ENCODE peak calls at places on chromosomes 11 and 22, in eight cellular contexts. One of them, this sample, is unnamed.

GRCh38 chr11:74636633-74637184 is 44.3 kb downstream of the POLD3 start:
- DNase-seq in GM23338: no peak
- DNase-seq in astrocyte: peak
- DNase-seq in mammary epithelial cell: peak
- DNase-seq in fibroblast of lung: peak
- DNase-seq in neural progenitor cell: no peak
- DNase-seq in hepatocyte: no peak
- DNase-seq in K562: no peak
- DNase-seq in this sample: peak

GRCh38 chr11:62542750-62543567 is 3.6 kb downstream of the AHNAK start:
- DNase-seq in GM23338: peak
- DNase-seq in astrocyte: peak
- DNase-seq in mammary epithelial cell: peak
- DNase-seq in fibroblast of lung: peak
- DNase-seq in neural progenitor cell: peak
- DNase-seq in hepatocyte: peak
- DNase-seq in K562: peak
- DNase-seq in this sample: peak

GRCh38 chr11:130979386-130979972 is 63.2 kb upstream of the SNX19 start:
- DNase-seq in GM23338: peak
- DNase-seq in astrocyte: peak
- DNase-seq in mammary epithelial cell: peak
- DNase-seq in fibroblast of lung: peak
- DNase-seq in neural progenitor cell: peak
- DNase-seq in hepatocyte: peak
- DNase-seq in K562: no peak
- DNase-seq in this sample: peak

GRCh38 chr22:41596776-41597634 is 7.4 kb upstream of the PMM1 start:
- DNase-seq in GM23338: peak
- DNase-seq in astrocyte: no peak
- DNase-seq in mammary epithelial cell: peak
- DNase-seq in fibroblast of lung: peak
- DNase-seq in neural progenitor cell: peak
- DNase-seq in hepatocyte: peak
- DNase-seq in K562: peak
- DNase-seq in this sample: peak

GRCh38 chr11:134331565-134332188 is at the start of gene GLB1L2:
- DNase-seq in GM23338: peak
- DNase-seq in astrocyte: no peak
- DNase-seq in mammary epithelial cell: peak
- DNase-seq in fibroblast of lung: peak
- DNase-seq in neural progenitor cell: peak
- DNase-seq in hepatocyte: peak
- DNase-seq in K562: peak
- DNase-seq in this sample: peak

GRCh38 chr11:32333335-32333991 is 101.9 kb downstream of the WT1 start:
- DNase-seq in GM23338: peak
- DNase-seq in astrocyte: peak
- DNase-seq in mammary epithelial cell: peak
- DNase-seq in fibroblast of lung: peak
- DNase-seq in neural progenitor cell: peak
- DNase-seq in hepatocyte: peak
- DNase-seq in K562: no peak
- DNase-seq in this sample: peak

GRCh38 chr11:75260396-75260795 is 19.8 kb downstream of the TPBGL start:
- DNase-seq in GM23338: no peak
- DNase-seq in astrocyte: no peak
- DNase-seq in mammary epithelial cell: no peak
- DNase-seq in fibroblast of lung: no peak
- DNase-seq in neural progenitor cell: no peak
- DNase-seq in hepatocyte: no peak
- DNase-seq in K562: no peak
- DNase-seq in this sample: no peak

GRCh38 chr11:30579348-30579747 is 6.8 kb downstream of the MPPED2 start:
- DNase-seq in GM23338: no peak
- DNase-seq in astrocyte: no peak
- DNase-seq in mammary epithelial cell: no peak
- DNase-seq in fibroblast of lung: no peak
- DNase-seq in neural progenitor cell: peak
- DNase-seq in hepatocyte: no peak
- DNase-seq in K562: no peak
- DNase-seq in this sample: no peak

GRCh38 chr11:83819936-83820549 is 533.9 kb upstream of the CCDC90B start:
- DNase-seq in GM23338: peak
- DNase-seq in astrocyte: peak
- DNase-seq in mammary epithelial cell: peak
- DNase-seq in fibroblast of lung: peak
- DNase-seq in neural progenitor cell: peak
- DNase-seq in hepatocyte: peak
- DNase-seq in K562: peak
- DNase-seq in this sample: peak

GRCh38 chr11:88398372-88399140 is 61.0 kb upstream of the CTSC start:
- DNase-seq in GM23338: no peak
- DNase-seq in astrocyte: peak
- DNase-seq in mammary epithelial cell: peak
- DNase-seq in fibroblast of lung: peak
- DNase-seq in neural progenitor cell: no peak
- DNase-seq in hepatocyte: no peak
- DNase-seq in K562: no peak
- DNase-seq in this sample: no peak

GRCh38 chr22:41862160-41862529 is 29.2 kb downstream of the SREBF2 start:
- DNase-seq in GM23338: no peak
- DNase-seq in astrocyte: peak
- DNase-seq in mammary epithelial cell: peak
- DNase-seq in fibroblast of lung: peak
- DNase-seq in neural progenitor cell: no peak
- DNase-seq in hepatocyte: peak
- DNase-seq in K562: no peak
- DNase-seq in this sample: no peak

GRCh38 chr11:93005239-93005638 is 35.8 kb downstream of the MTNR1B start:
- DNase-seq in GM23338: no peak
- DNase-seq in astrocyte: peak
- DNase-seq in mammary epithelial cell: peak
- DNase-seq in fibroblast of lung: peak
- DNase-seq in neural progenitor cell: no peak
- DNase-seq in hepatocyte: no peak
- DNase-seq in K562: no peak
- DNase-seq in this sample: no peak

GRCh38 chr11:58928082-58928574 is 11.2 kb upstream of the GLYATL1 start:
- DNase-seq in GM23338: peak
- DNase-seq in astrocyte: peak
- DNase-seq in mammary epithelial cell: no peak
- DNase-seq in fibroblast of lung: peak
- DNase-seq in neural progenitor cell: peak
- DNase-seq in hepatocyte: peak
- DNase-seq in K562: no peak
- DNase-seq in this sample: no peak

GRCh38 chr11:496834-497564 is 10.0 kb downstream of the RNH1 start:
- DNase-seq in GM23338: peak
- DNase-seq in astrocyte: no peak
- DNase-seq in mammary epithelial cell: no peak
- DNase-seq in fibroblast of lung: no peak
- DNase-seq in neural progenitor cell: no peak
- DNase-seq in hepatocyte: no peak
- DNase-seq in K562: no peak
- DNase-seq in this sample: no peak

GRCh38 chr11:132072880-132073213 is 702.4 kb downstream of the NTM start:
- DNase-seq in GM23338: no peak
- DNase-seq in astrocyte: peak
- DNase-seq in mammary epithelial cell: no peak
- DNase-seq in fibroblast of lung: peak
- DNase-seq in neural progenitor cell: no peak
- DNase-seq in hepatocyte: no peak
- DNase-seq in K562: no peak
- DNase-seq in this sample: no peak

GRCh38 chr22:36197065-36197440 is 4.6 kb downstream of the APOL4 start:
- DNase-seq in GM23338: peak
- DNase-seq in astrocyte: peak
- DNase-seq in mammary epithelial cell: no peak
- DNase-seq in fibroblast of lung: peak
- DNase-seq in neural progenitor cell: peak
- DNase-seq in hepatocyte: peak
- DNase-seq in K562: peak
- DNase-seq in this sample: peak

GRCh38 chr11:35330156-35330889 is 89.0 kb downstream of the SLC1A2 start:
- DNase-seq in GM23338: peak
- DNase-seq in astrocyte: no peak
- DNase-seq in mammary epithelial cell: no peak
- DNase-seq in fibroblast of lung: no peak
- DNase-seq in neural progenitor cell: no peak
- DNase-seq in hepatocyte: no peak
- DNase-seq in K562: no peak
- DNase-seq in this sample: no peak

GRCh38 chr11:13596601-13597000 is 71.9 kb upstream of the FAR1 start:
- DNase-seq in GM23338: no peak
- DNase-seq in astrocyte: no peak
- DNase-seq in mammary epithelial cell: no peak
- DNase-seq in fibroblast of lung: no peak
- DNase-seq in neural progenitor cell: no peak
- DNase-seq in hepatocyte: no peak
- DNase-seq in K562: no peak
- DNase-seq in this sample: no peak

GRCh38 chr11:66317766-66318575 is 1.1 kb upstream of the CD248 start:
- DNase-seq in GM23338: peak
- DNase-seq in astrocyte: no peak
- DNase-seq in mammary epithelial cell: peak
- DNase-seq in fibroblast of lung: peak
- DNase-seq in neural progenitor cell: peak
- DNase-seq in hepatocyte: peak
- DNase-seq in K562: no peak
- DNase-seq in this sample: peak

GRCh38 chr11:123083623-123084029 is 21.7 kb upstream of the HSPA8 start:
- DNase-seq in GM23338: no peak
- DNase-seq in astrocyte: peak
- DNase-seq in mammary epithelial cell: peak
- DNase-seq in fibroblast of lung: peak
- DNase-seq in neural progenitor cell: no peak
- DNase-seq in hepatocyte: peak
- DNase-seq in K562: peak
- DNase-seq in this sample: peak

GRCh38 chr11:37525336-37525735 is 927.3 kb upstream of the RAG2 start:
- DNase-seq in GM23338: no peak
- DNase-seq in astrocyte: no peak
- DNase-seq in mammary epithelial cell: no peak
- DNase-seq in fibroblast of lung: no peak
- DNase-seq in neural progenitor cell: no peak
- DNase-seq in hepatocyte: no peak
- DNase-seq in K562: no peak
- DNase-seq in this sample: peak

GRCh38 chr11:79304599-79305212 is 136.1 kb downstream of the TENM4 start:
- DNase-seq in GM23338: no peak
- DNase-seq in astrocyte: no peak
- DNase-seq in mammary epithelial cell: no peak
- DNase-seq in fibroblast of lung: no peak
- DNase-seq in neural progenitor cell: no peak
- DNase-seq in hepatocyte: no peak
- DNase-seq in K562: no peak
- DNase-seq in this sample: no peak

GRCh38 chr11:119993732-119994131 is 144.2 kb downstream of the TRIM29 start:
- DNase-seq in GM23338: peak
- DNase-seq in astrocyte: no peak
- DNase-seq in mammary epithelial cell: peak
- DNase-seq in fibroblast of lung: no peak
- DNase-seq in neural progenitor cell: no peak
- DNase-seq in hepatocyte: no peak
- DNase-seq in K562: no peak
- DNase-seq in this sample: no peak

DNA sequence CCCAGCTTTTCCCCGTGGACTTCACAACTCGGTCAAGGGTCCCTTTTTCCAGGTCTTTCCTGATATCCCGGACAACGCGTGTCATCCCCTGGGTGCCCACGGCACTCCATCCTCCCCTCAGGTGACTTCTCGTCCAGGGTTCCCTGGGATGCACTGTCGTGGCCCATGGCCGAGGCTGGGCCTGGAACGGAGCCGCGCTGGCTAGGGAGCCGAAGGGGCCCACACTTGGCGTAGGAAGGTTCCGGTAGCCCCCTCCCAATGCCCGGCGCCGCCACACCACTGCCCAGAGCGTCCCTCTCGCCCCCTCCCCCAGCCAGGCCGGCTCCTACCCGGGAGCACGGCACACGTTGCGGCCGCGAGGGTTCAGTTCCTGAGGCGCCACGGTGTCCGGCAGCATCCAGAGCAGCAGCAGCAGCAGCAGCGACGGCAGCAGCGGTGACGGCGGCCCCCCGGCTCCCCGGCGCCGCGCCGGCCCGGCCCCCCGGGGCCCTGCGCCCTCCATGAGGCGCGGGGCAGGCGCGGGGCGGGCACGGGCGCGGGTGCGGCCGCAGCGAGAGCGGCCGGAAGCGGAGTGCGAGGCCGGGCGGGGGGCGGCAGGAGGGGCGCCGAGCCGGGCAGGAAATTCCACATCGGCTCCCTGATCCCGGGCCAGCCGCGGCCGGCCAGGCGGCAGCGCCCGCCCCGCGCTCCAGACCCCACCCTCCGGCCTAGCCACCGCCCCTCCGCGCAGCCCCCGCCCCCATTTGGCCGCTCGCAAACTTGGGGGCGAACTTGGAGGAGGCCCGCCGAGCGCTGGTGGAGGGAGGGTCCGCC is at the start of gene SCARF2:
- DNase-seq in GM23338: peak
- DNase-seq in astrocyte: peak
- DNase-seq in mammary epithelial cell: no peak
- DNase-seq in fibroblast of lung: peak
- DNase-seq in neural progenitor cell: peak
- DNase-seq in hepatocyte: peak
- DNase-seq in K562: no peak
- DNase-seq in this sample: no peak
- TF ChIP-seq EZH2 in GM23338: peak
- TF ChIP-seq EZH2 in astrocyte: no peak
- TF ChIP-seq EZH2 in mammary epithelial cell: peak
- TF ChIP-seq EZH2 in fibroblast of lung: no peak
- TF ChIP-seq EZH2 in neural progenitor cell: peak
- TF ChIP-seq EZH2 in hepatocyte: no peak
- TF ChIP-seq EZH2 in K562: no peak
- TF ChIP-seq EZH2 in this sample: no peak

GRCh38 chr11:47056261-47056915 is 119.8 kb downstream of the CSTPP1 start:
- DNase-seq in GM23338: no peak
- DNase-seq in astrocyte: peak
- DNase-seq in mammary epithelial cell: peak
- DNase-seq in fibroblast of lung: peak
- DNase-seq in neural progenitor cell: no peak
- DNase-seq in hepatocyte: peak
- DNase-seq in K562: peak
- DNase-seq in this sample: peak
- H3K27ac ChIP-seq in GM23338: no peak
- H3K27ac ChIP-seq in astrocyte: no peak
- H3K27ac ChIP-seq in mammary epithelial cell: no peak
- H3K27ac ChIP-seq in fibroblast of lung: no peak
- H3K27ac ChIP-seq in neural progenitor cell: no peak
- H3K27ac ChIP-seq in hepatocyte: peak
- H3K27ac ChIP-seq in K562: peak
- H3K27ac ChIP-seq in this sample: no peak

GRCh38 chr22:27113211-27114030 is 456.0 kb downstream of the MIAT start:
- DNase-seq in GM23338: no peak
- DNase-seq in astrocyte: peak
- DNase-seq in mammary epithelial cell: peak
- DNase-seq in fibroblast of lung: peak
- DNase-seq in neural progenitor cell: no peak
- DNase-seq in hepatocyte: peak
- DNase-seq in K562: no peak
- DNase-seq in this sample: peak
- TF ChIP-seq CTCF in GM23338: no peak
- TF ChIP-seq CTCF in astrocyte: peak
- TF ChIP-seq CTCF in mammary epithelial cell: no peak
- TF ChIP-seq CTCF in fibroblast of lung: no peak
- TF ChIP-seq CTCF in neural progenitor cell: no peak
- TF ChIP-seq CTCF in hepatocyte: no peak
- TF ChIP-seq CTCF in K562: no peak
- TF ChIP-seq CTCF in this sample: no peak

GRCh38 chr11:86955674-86956522 is 703 bp upstream of the FZD4 start:
- DNase-seq in GM23338: peak
- DNase-seq in astrocyte: peak
- DNase-seq in mammary epithelial cell: peak
- DNase-seq in fibroblast of lung: peak
- DNase-seq in neural progenitor cell: peak
- DNase-seq in hepatocyte: peak
- DNase-seq in K562: peak
- DNase-seq in this sample: peak
- TF ChIP-seq EZH2 in GM23338: no peak
- TF ChIP-seq EZH2 in astrocyte: no peak
- TF ChIP-seq EZH2 in mammary epithelial cell: no peak
- TF ChIP-seq EZH2 in fibroblast of lung: no peak
- TF ChIP-seq EZH2 in neural progenitor cell: no peak
- TF ChIP-seq EZH2 in hepatocyte: no peak
- TF ChIP-seq EZH2 in K562: no peak
- TF ChIP-seq EZH2 in this sample: no peak

This sample was measured in A673.